ENCODE peak calls at places on chromosomes 1 and 21, in ten cellular contexts. F is osteoblast, W is upper lobe of right lung, M is HFFc6, A is fibroblast of pulmonary artery, O is RWPE1, Q is glutamatergic neuron, L is HepG2, S is cardiac fibroblast, T is OCI-LY7. H is an unnamed sample.

GRCh38 chr1:7255303-7256058 is 470.2 kb downstream of the CAMTA1 start:
- DNase-seq in T (no peak), S (peak), L (no peak), W (no peak), F (peak), Q (no peak), O (no peak), M (peak), A (peak), H (no peak)

GRCh38 chr1:74396942-74397341 is 115.5 kb downstream of the LRRC53 start:
- DNase-seq in Q (no peak), M (no peak), L (no peak), F (no peak), O (no peak), S (no peak), T (no peak), A (peak), W (no peak), H (no peak)

GRCh38 chr1:61087574-61087973 is 5.2 kb downstream of the NFIA start:
- DNase-seq in F (no peak), Q (no peak), T (no peak), A (no peak), L (no peak), S (no peak), O (no peak), W (no peak), M (no peak), H (no peak)

GRCh38 chr1:50704126-50704525 is 255.9 kb downstream of the FAF1 start:
- DNase-seq in T (peak), L (peak), A (peak), F (no peak), Q (no peak), M (peak), S (peak), W (no peak), O (peak), H (no peak)

GRCh38 chr1:117600966-117601365 is 4.9 kb upstream of the TENT5C start:
- DNase-seq in O (no peak), W (no peak), A (peak), Q (no peak), S (peak), F (peak), T (no peak), M (no peak), L (no peak), H (no peak)

GRCh38 chr1:31627301-31627929 is 9.9 kb downstream of the HCRTR1 start:
- DNase-seq in S (no peak), O (no peak), L (no peak), M (no peak), A (no peak), W (peak), F (no peak), Q (no peak), T (no peak), H (no peak)

GRCh38 chr1:152515454-152515823 is 1.2 kb downstream of the CRCT1 start:
- DNase-seq in T (no peak), O (no peak), S (no peak), F (peak), A (peak), Q (peak), M (no peak), L (no peak), W (no peak), H (no peak)

GRCh38 chr1:200336111-200336845 is 73.6 kb downstream of the ZNF281 start:
- DNase-seq in M (peak), W (no peak), A (peak), F (peak), Q (no peak), T (no peak), L (peak), O (peak), S (peak), H (no peak)

GRCh38 chr1:175822575-175822974 is 79.2 kb upstream of the TNR start:
- DNase-seq in A (no peak), O (peak), F (no peak), M (peak), Q (no peak), T (no peak), W (no peak), L (no peak), S (peak), H (no peak)

GRCh38 chr21:31526040-31526439 is 133.5 kb upstream of the SOD1 start:
- DNase-seq in L (no peak), Q (no peak), W (no peak), O (peak), T (no peak), A (no peak), F (no peak), S (no peak), M (no peak), H (no peak)

GRCh38 chr1:85465099-85465790 is at the start of gene DDAH1:
- DNase-seq in A (peak), O (peak), M (peak), T (no peak), F (peak), S (peak), W (peak), Q (no peak), L (peak), H (no peak)

GRCh38 chr1:43634729-43635128 is 15.2 kb upstream of the KDM4A start:
- DNase-seq in T (no peak), W (no peak), F (peak), O (no peak), A (no peak), Q (no peak), M (no peak), S (no peak), L (no peak), H (no peak)

GRCh38 chr1:39690943-39691382 is 270 bp downstream of the HPCAL4 start:
- DNase-seq in T (no peak), A (no peak), M (no peak), L (no peak), F (no peak), W (no peak), O (no peak), S (no peak), Q (no peak), H (no peak)

GRCh38 chr1:30890502-30891222 is 17.9 kb downstream of the SDC3 start:
- DNase-seq in Q (no peak), T (no peak), S (no peak), O (no peak), L (no peak), W (no peak), M (no peak), F (peak), A (no peak), H (no peak)

GRCh38 chr1:201017828-201018163 is 5.7 kb downstream of the KIF21B start:
- DNase-seq in F (peak), Q (no peak), A (no peak), O (no peak), T (no peak), W (no peak), S (no peak), M (no peak), L (no peak), H (no peak)

GRCh38 chr1:26779093-26779668 is 8.6 kb upstream of the PIGV start:
- DNase-seq in L (no peak), M (no peak), F (no peak), O (no peak), A (no peak), Q (no peak), S (no peak), T (no peak), W (no peak), H (no peak)

GRCh38 chr1:232579461-232579860 is 50.5 kb downstream of the SIPA1L2 start:
- DNase-seq in T (no peak), S (no peak), Q (no peak), L (no peak), A (no peak), O (no peak), W (no peak), M (no peak), F (no peak), H (no peak)

GRCh38 chr1:115771847-115772457 is 3.4 kb upstream of the CASQ2 start:
- DNase-seq in A (peak), O (peak), T (peak), S (peak), F (peak), M (peak), Q (peak), L (peak), W (no peak), H (no peak)

GRCh38 chr1:49048188-49048587 is 271.5 kb upstream of the BEND5 start:
- DNase-seq in S (no peak), A (no peak), T (no peak), W (no peak), Q (peak), F (no peak), M (no peak), O (no peak), L (no peak), H (no peak)

GRCh38 chr1:192580351-192580962 is 4.9 kb downstream of the RGS1 start:
- DNase-seq in L (peak), A (peak), M (peak), Q (no peak), W (no peak), F (no peak), S (peak), T (peak), O (peak), H (no peak)

GRCh38 chr1:31694910-31695300 is 8.9 kb downstream of the COL16A1 start:
- DNase-seq in S (no peak), L (no peak), M (no peak), T (no peak), Q (no peak), A (no peak), W (no peak), O (no peak), F (peak), H (no peak)

GRCh38 chr1:24418898-24419628 is 3.5 kb downstream of the NIPAL3 start:
- DNase-seq in W (peak), T (no peak), Q (peak), F (no peak), S (peak), M (no peak), A (peak), O (peak), L (no peak), H (no peak)

GRCh38 chr1:28193701-28194161 is 17.2 kb upstream of the PTAFR start:
- DNase-seq in L (peak), M (no peak), S (no peak), T (no peak), O (peak), W (peak), F (no peak), Q (no peak), A (no peak), H (no peak)

GRCh38 chr1:16149146-16149545 is 6.7 kb downstream of the EPHA2 start:
- DNase-seq in T (no peak), L (no peak), O (no peak), M (no peak), W (no peak), F (peak), Q (no peak), A (no peak), S (no peak), H (no peak)

GRCh38 chr1:22851517-22851916 is 121.1 kb downstream of the LACTBL1 start:
- DNase-seq in A (no peak), F (no peak), M (no peak), T (no peak), W (no peak), S (no peak), L (no peak), Q (no peak), O (no peak), H (no peak)

GRCh38 chr1:194288284-194288683 is 1101.9 kb upstream of the B3GALT2 start:
- DNase-seq in L (no peak), Q (no peak), W (no peak), S (no peak), T (no peak), A (no peak), F (no peak), O (no peak), M (no peak), H (no peak)

GRCh38 chr1:79128726-79129125 is 122.2 kb upstream of the ADGRL4 start:
- DNase-seq in A (peak), W (no peak), L (no peak), Q (no peak), S (peak), F (peak), T (no peak), O (peak), M (peak), H (no peak)

GRCh38 chr1:173436831-173437428 is 40.2 kb upstream of the PRDX6 start:
- DNase-seq in M (no peak), Q (no peak), S (no peak), L (no peak), O (no peak), A (no peak), F (no peak), W (no peak), T (no peak), H (no peak)

GRCh38 chr1:48889088-48889487 is 112.4 kb upstream of the BEND5 start:
- DNase-seq in M (no peak), A (no peak), F (no peak), Q (no peak), O (no peak), L (no peak), S (no peak), T (no peak), W (no peak), H (no peak)

GRCh38 chr1:225476538-225476988 is 48.7 kb upstream of the LBR start:
- DNase-seq in Q (no peak), L (peak), M (no peak), S (no peak), W (peak), O (no peak), F (peak), T (no peak), A (no peak), H (no peak)

GRCh38 chr1:109478806-109479205 is 4.9 kb upstream of the ATXN7L2 start:
- DNase-seq in F (peak), T (peak), O (no peak), Q (no peak), L (no peak), M (no peak), S (no peak), W (no peak), A (no peak), H (no peak)

GRCh38 chr1:75725861-75726361 is 1.4 kb downstream of the ACADM start:
- DNase-seq in S (peak), W (no peak), L (peak), A (no peak), T (peak), O (no peak), Q (peak), M (no peak), F (peak), H (no peak)

GRCh38 chr1:160251006-160251405 is 11.3 kb downstream of the DCAF8 start:
- DNase-seq in S (no peak), L (no peak), O (no peak), F (no peak), M (no peak), A (no peak), W (no peak), T (no peak), Q (no peak), H (no peak)

GRCh38 chr1:201653238-201653637 is 114.3 kb downstream of the NAV1 start:
- DNase-seq in T (peak), L (no peak), M (no peak), W (no peak), O (no peak), S (no peak), Q (no peak), F (peak), A (no peak), H (no peak)

GRCh38 chr1:21894034-21894881 is 42.9 kb downstream of the HSPG2 start:
- DNase-seq in M (no peak), O (no peak), Q (no peak), A (no peak), T (no peak), F (no peak), S (no peak), W (no peak), L (no peak), H (no peak)

GRCh38 chr1:236156512-236157208 is 14.3 kb downstream of the GPR137B start:
- DNase-seq in F (peak), Q (no peak), W (peak), S (no peak), T (peak), L (no peak), A (no peak), O (no peak), M (no peak), H (peak)

GRCh38 chr21:41317458-41317857 is 857 bp downstream of the FAM3B start:
- DNase-seq in A (no peak), F (no peak), M (no peak), Q (no peak), S (no peak), L (no peak), O (no peak), T (no peak), W (no peak), H (no peak)

GRCh38 chr1:182671779-182672486 is 12.5 kb downstream of the RGS8 start:
- DNase-seq in O (no peak), W (no peak), T (no peak), M (no peak), F (no peak), L (no peak), Q (peak), A (no peak), S (no peak), H (no peak)

GRCh38 chr1:94396356-94396755 is 21.8 kb upstream of the ABCD3 start:
- DNase-seq in L (no peak), W (no peak), F (no peak), A (peak), O (no peak), T (no peak), S (peak), M (no peak), Q (peak), H (no peak)
- TF ChIP-seq CTCF in L (peak), W (no peak), F (no peak), A (peak), O (no peak), T (peak), S (peak), M (peak), Q (no peak), H (no peak)

GRCh38 chr1:99681583-99681982 is 35.7 kb downstream of the PALMD start:
- DNase-seq in T (no peak), W (no peak), M (no peak), A (peak), Q (no peak), F (no peak), O (no peak), S (peak), L (no peak), H (no peak)
- TF ChIP-seq CTCF in T (peak), W (no peak), M (no peak), A (no peak), Q (no peak), F (peak), O (no peak), S (peak), L (no peak), H (no peak)

GRCh38 chr1:2132222-2133038 is 62.1 kb downstream of the FAAP20 start:
- DNase-seq in Q (no peak), S (peak), M (peak), W (peak), F (peak), T (no peak), A (peak), O (peak), L (peak), H (no peak)
- TF ChIP-seq CTCF in Q (no peak), S (peak), M (peak), W (peak), F (peak), T (peak), A (peak), O (no peak), L (peak), H (no peak)

GRCh38 chr1:188128761-188129160 is 1300.0 kb downstream of the PLA2G4A start:
- DNase-seq in O (no peak), W (no peak), M (peak), T (no peak), F (no peak), L (no peak), Q (no peak), A (peak), S (peak), H (no peak)
- TF ChIP-seq CTCF in O (no peak), W (no peak), M (peak), T (no peak), F (no peak), L (no peak), Q (no peak), A (peak), S (no peak), H (no peak)